ENCODE peak calls at places on chromosome 18, in seven cellular contexts. One of them, this sample, is unnamed.

GRCh38 chr18:8348051-8348450 is 261.2 kb upstream of the RAB12 start:
- DNase-seq in hepatocyte: no peak
- DNase-seq in GM23338: no peak
- DNase-seq in HCT116: no peak
- DNase-seq in MM.1S: no peak
- DNase-seq in PC-3: no peak
- DNase-seq in PC-9: no peak
- DNase-seq in this sample: no peak

GRCh38 chr18:50424877-50425690 is 50.2 kb downstream of the SKA1 start:
- DNase-seq in hepatocyte: peak; percentile 77
- DNase-seq in GM23338: no peak
- DNase-seq in HCT116: no peak
- DNase-seq in MM.1S: no peak
- DNase-seq in PC-3: no peak
- DNase-seq in PC-9: no peak
- DNase-seq in this sample: no peak

GRCh38 chr18:5630766-5631413 is 87.1 kb upstream of the EPB41L3 start:
- DNase-seq in hepatocyte: no peak
- DNase-seq in GM23338: no peak
- DNase-seq in HCT116: no peak
- DNase-seq in MM.1S: no peak
- DNase-seq in PC-3: peak; percentile 24
- DNase-seq in PC-9: no peak
- DNase-seq in this sample: no peak

GRCh38 chr18:34028341-34028740 is 196.4 kb downstream of the NOL4 start:
- DNase-seq in hepatocyte: no peak
- DNase-seq in GM23338: no peak
- DNase-seq in HCT116: no peak
- DNase-seq in MM.1S: no peak
- DNase-seq in PC-3: no peak
- DNase-seq in PC-9: no peak
- DNase-seq in this sample: no peak

GRCh38 chr18:77811510-77811909 is 561.9 kb downstream of the GALR1 start:
- DNase-seq in hepatocyte: no peak
- DNase-seq in GM23338: no peak
- DNase-seq in HCT116: no peak
- DNase-seq in MM.1S: no peak
- DNase-seq in PC-3: peak; percentile 4
- DNase-seq in PC-9: no peak
- DNase-seq in this sample: no peak

GRCh38 chr18:75846321-75846720 is 418.8 kb upstream of the SMIM21 start:
- DNase-seq in hepatocyte: no peak
- DNase-seq in GM23338: no peak
- DNase-seq in HCT116: no peak
- DNase-seq in MM.1S: no peak
- DNase-seq in PC-3: no peak
- DNase-seq in PC-9: no peak
- DNase-seq in this sample: no peak

GRCh38 chr18:51621103-51621969 is 423.9 kb upstream of the MEX3C start:
- DNase-seq in hepatocyte: peak; percentile 81
- DNase-seq in GM23338: peak; percentile 83
- DNase-seq in HCT116: peak; percentile 1
- DNase-seq in MM.1S: peak; percentile 73
- DNase-seq in PC-3: peak; percentile 36
- DNase-seq in PC-9: no peak
- DNase-seq in this sample: peak; percentile 69

GRCh38 chr18:13366541-13366940 is 148.0 kb downstream of the LDLRAD4 start:
- DNase-seq in hepatocyte: peak; percentile 2
- DNase-seq in GM23338: no peak
- DNase-seq in HCT116: no peak
- DNase-seq in MM.1S: no peak
- DNase-seq in PC-3: no peak
- DNase-seq in PC-9: no peak
- DNase-seq in this sample: no peak

GRCh38 chr18:44823782-44824181 is 143.1 kb downstream of the SETBP1 start:
- DNase-seq in hepatocyte: no peak
- DNase-seq in GM23338: no peak
- DNase-seq in HCT116: no peak
- DNase-seq in MM.1S: no peak
- DNase-seq in PC-3: peak; percentile 75
- DNase-seq in PC-9: peak; percentile 39
- DNase-seq in this sample: peak; percentile 80

GRCh38 chr18:9653390-9653789 is 39.0 kb upstream of the PPP4R1 start:
- DNase-seq in hepatocyte: no peak
- DNase-seq in GM23338: no peak
- DNase-seq in HCT116: no peak
- DNase-seq in MM.1S: no peak
- DNase-seq in PC-3: peak; percentile 55
- DNase-seq in PC-9: no peak
- DNase-seq in this sample: peak; percentile 29

GRCh38 chr18:2466978-2467377 is 104.3 kb downstream of the METTL4 start:
- DNase-seq in hepatocyte: no peak
- DNase-seq in GM23338: no peak
- DNase-seq in HCT116: no peak
- DNase-seq in MM.1S: no peak
- DNase-seq in PC-3: peak; percentile 12
- DNase-seq in PC-9: no peak
- DNase-seq in this sample: no peak

GRCh38 chr18:48951448-48952286 is 902 bp upstream of the SMAD7 start:
- DNase-seq in hepatocyte: peak; percentile 96
- DNase-seq in GM23338: peak; percentile 93
- DNase-seq in HCT116: no peak
- DNase-seq in MM.1S: peak; percentile 95
- DNase-seq in PC-3: peak; percentile 61
- DNase-seq in PC-9: peak; percentile 75
- DNase-seq in this sample: peak; percentile 95

DNA sequence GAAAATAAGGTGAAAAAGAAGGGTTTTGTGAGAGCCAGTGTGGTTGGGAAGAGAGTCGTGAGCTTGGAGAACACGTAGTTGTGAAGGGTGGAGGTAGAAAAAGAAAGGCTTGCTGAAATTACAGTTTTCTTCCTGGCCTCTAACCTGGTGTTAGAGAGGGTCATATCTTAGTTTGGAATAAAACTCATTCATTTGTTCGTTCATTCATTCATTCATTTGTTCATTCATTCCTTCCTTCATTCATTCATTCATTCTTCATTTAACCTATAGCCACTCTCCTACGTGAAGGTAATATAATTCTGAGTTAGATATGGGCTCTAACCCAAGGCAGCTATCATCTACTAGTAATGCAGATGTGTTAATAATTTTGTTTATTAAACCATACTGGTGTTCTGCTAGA is 111.8 kb upstream of the ZNF521 start:
- DNase-seq in hepatocyte: no peak
- DNase-seq in GM23338: no peak
- DNase-seq in HCT116: no peak
- DNase-seq in MM.1S: no peak
- DNase-seq in PC-3: no peak
- DNase-seq in PC-9: no peak
- DNase-seq in this sample: no peak
- H3K9me2 ChIP-seq in hepatocyte: no peaks in the 10 kb centered on the region
- H3K9me2 ChIP-seq in GM23338: peaks cover 5% of the 10 kb centered on the region
- H3K9me2 ChIP-seq in HCT116: no peaks in the 10 kb centered on the region
- H3K9me2 ChIP-seq in MM.1S: no peaks in the 10 kb centered on the region
- H3K9me2 ChIP-seq in PC-3: no peaks in the 10 kb centered on the region
- H3K9me2 ChIP-seq in PC-9: no peaks in the 10 kb centered on the region
- H3K9me2 ChIP-seq in this sample: no peaks in the 10 kb centered on the region

DNA sequence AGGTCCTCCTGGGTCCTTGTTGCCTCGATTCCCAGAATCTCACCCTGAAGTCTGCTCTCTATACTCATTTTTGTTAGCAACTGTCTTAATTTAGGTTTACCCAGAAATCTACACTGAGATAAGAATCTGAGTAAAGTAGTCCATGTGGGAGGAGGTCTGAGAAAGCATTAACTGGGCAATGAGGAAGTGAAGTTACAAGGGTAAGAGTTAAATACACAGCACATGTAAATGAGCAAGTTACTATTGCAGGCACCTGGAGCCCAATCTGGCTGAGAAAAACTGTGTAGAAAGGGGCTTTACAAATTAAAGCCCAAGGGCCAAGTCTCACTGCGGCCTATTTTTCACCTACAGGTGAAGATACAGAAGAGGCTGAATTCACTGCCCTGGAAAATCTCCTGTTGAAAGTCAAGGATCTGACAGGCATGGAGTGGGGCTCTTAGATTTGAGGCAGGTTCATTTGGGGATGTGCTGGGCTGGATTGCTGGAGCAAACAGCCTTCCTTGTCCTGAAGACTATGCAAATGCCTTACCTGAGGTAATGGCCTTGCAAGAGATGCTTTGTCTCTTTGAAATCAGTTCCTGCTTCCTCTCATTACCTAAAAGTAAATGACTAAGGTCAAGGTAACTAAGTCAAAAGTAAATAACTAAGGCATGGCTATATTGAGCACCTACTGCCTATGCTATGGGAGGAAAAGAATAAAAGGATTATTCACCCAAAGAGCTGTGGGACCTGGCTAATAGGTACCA is 84.4 kb upstream of the DYNAP start:
- DNase-seq in hepatocyte: no peak
- DNase-seq in GM23338: no peak
- DNase-seq in HCT116: no peak
- DNase-seq in MM.1S: no peak
- DNase-seq in PC-3: no peak
- DNase-seq in PC-9: no peak
- DNase-seq in this sample: no peak
- TF ChIP-seq EZH2 in hepatocyte: no peak
- TF ChIP-seq EZH2 in GM23338: no peak
- TF ChIP-seq EZH2 in HCT116: no peak
- TF ChIP-seq EZH2 in MM.1S: no peak
- TF ChIP-seq EZH2 in PC-3: no peak
- TF ChIP-seq EZH2 in PC-9: no peak
- TF ChIP-seq EZH2 in this sample: no peak

GRCh38 chr18:65326831-65327230 is 424.0 kb upstream of the CDH7 start:
- DNase-seq in hepatocyte: no peak
- DNase-seq in GM23338: no peak
- DNase-seq in HCT116: no peak
- DNase-seq in MM.1S: no peak
- DNase-seq in PC-3: no peak
- DNase-seq in PC-9: no peak
- DNase-seq in this sample: no peak
- H3K4me1 ChIP-seq in hepatocyte: no peaks in the 10 kb centered on the region
- H3K4me1 ChIP-seq in GM23338: no peaks in the 10 kb centered on the region
- H3K4me1 ChIP-seq in HCT116: no peaks in the 10 kb centered on the region
- H3K4me1 ChIP-seq in MM.1S: no peaks in the 10 kb centered on the region
- H3K4me1 ChIP-seq in PC-3: no peaks in the 10 kb centered on the region
- H3K4me1 ChIP-seq in PC-9: no peaks in the 10 kb centered on the region
- H3K4me1 ChIP-seq in this sample: no peaks in the 10 kb centered on the region

DNA sequence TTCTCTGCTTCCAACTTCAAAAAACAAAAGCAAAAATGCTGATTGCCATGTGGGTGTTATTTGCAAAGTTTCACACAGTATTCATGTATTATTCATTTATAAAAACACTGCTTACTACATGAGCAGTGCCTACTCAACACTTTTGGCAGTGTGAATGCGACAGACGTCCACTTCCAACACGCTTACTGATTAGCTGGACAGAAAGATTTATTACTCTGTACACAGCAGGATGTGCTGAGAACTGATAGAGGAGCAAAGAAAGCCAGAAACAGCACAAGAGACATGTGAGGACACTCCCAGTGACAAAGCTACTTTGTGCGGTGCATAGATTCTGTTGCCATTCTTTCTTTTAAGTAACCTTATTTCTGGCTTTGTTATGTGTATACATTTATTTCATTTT is 258.7 kb downstream of the DLGAP1 start:
- DNase-seq in hepatocyte: peak; percentile 12
- DNase-seq in GM23338: no peak
- DNase-seq in HCT116: no peak
- DNase-seq in MM.1S: no peak
- DNase-seq in PC-3: no peak
- DNase-seq in PC-9: no peak
- DNase-seq in this sample: no peak
- H3K9me2 ChIP-seq in hepatocyte: no peaks in the 10 kb centered on the region
- H3K9me2 ChIP-seq in GM23338: no peaks in the 10 kb centered on the region
- H3K9me2 ChIP-seq in HCT116: no peaks in the 10 kb centered on the region
- H3K9me2 ChIP-seq in MM.1S: no peaks in the 10 kb centered on the region
- H3K9me2 ChIP-seq in PC-3: no peaks in the 10 kb centered on the region
- H3K9me2 ChIP-seq in PC-9: no peaks in the 10 kb centered on the region
- H3K9me2 ChIP-seq in this sample: no peaks in the 10 kb centered on the region

GRCh38 chr18:26268454-26268853 is 42.2 kb downstream of the TAF4B start:
- DNase-seq in hepatocyte: no peak
- DNase-seq in GM23338: no peak
- DNase-seq in HCT116: no peak
- DNase-seq in MM.1S: no peak
- DNase-seq in PC-3: no peak
- DNase-seq in PC-9: no peak
- DNase-seq in this sample: no peak
- TF ChIP-seq EZH2 in hepatocyte: no peak
- TF ChIP-seq EZH2 in GM23338: no peak
- TF ChIP-seq EZH2 in HCT116: no peak
- TF ChIP-seq EZH2 in MM.1S: no peak
- TF ChIP-seq EZH2 in PC-3: no peak
- TF ChIP-seq EZH2 in PC-9: no peak
- TF ChIP-seq EZH2 in this sample: no peak